ENCODE peak calls at places on chromosomes 16 and 17, in eight cellular contexts. Y is H1, H is glutamatergic neuron, S is lung, I is IMR-90, O is brain microvascular endothelial cell, G is HFFc6, P is esophagus squamous epithelium. M is an unnamed sample.
A peak's percentile ranks its signal among the peaks of the same experiment; 100 is the strongest.

GRCh38 chr17:63332286-63332685 is 113.8 kb downstream of the CYB561 start:
- DNase-seq in P (no peak), I (no peak), S (no peak), O (no peak), G (no peak), Y (no peak), H (no peak), M (no peak)

GRCh38 chr17:16442594-16443389 is 27.4 kb downstream of the TRPV2 start:
- DNase-seq in Y (no peak), S (no peak), H (no peak), G (no peak), I (no peak), P (no peak), O (no peak), M (no peak)

GRCh38 chr17:2854662-2855061 is 58.4 kb downstream of the RAP1GAP2 start:
- DNase-seq in S (no peak), Y (no peak), O (no peak), P (no peak), G (no peak), I (no peak), H (peak; percentile 48), M (no peak)

GRCh38 chr17:41792835-41793748 is 6.6 kb upstream of the JUP start:
- DNase-seq in I (peak; percentile 60), S (peak; percentile 71), H (no peak), Y (no peak), G (no peak), O (peak; percentile 59), P (no peak), M (peak; percentile 66)

GRCh38 chr16:4214215-4214621 is 27.7 kb downstream of the SRL start:
- DNase-seq in G (peak; percentile 87), I (peak; percentile 96), Y (peak; percentile 17), S (no peak), H (no peak), O (peak; percentile 79), P (no peak), M (peak; percentile 99)

GRCh38 chr17:44070455-44071197 is at the start of gene G6PC3:
- DNase-seq in S (peak; percentile 94), P (peak; percentile 49), Y (peak; percentile 96), O (peak; percentile 97), I (peak; percentile 98), H (peak; percentile 98), G (peak; percentile 98), M (peak; percentile 96)

GRCh38 chr17:20266806-20267458 is 200.4 kb downstream of the LGALS9B start:
- DNase-seq in H (no peak), Y (no peak), I (peak; percentile 91), G (no peak), S (no peak), P (no peak), O (peak; percentile 49), M (peak; percentile 84)

GRCh38 chr16:50360779-50361178 is 8.0 kb downstream of the BRD7 start:
- DNase-seq in I (no peak), P (no peak), G (no peak), S (no peak), O (no peak), H (no peak), Y (no peak), M (peak; percentile 30)

GRCh38 chr17:78952706-78953105 is 27.0 kb downstream of the LGALS3BP start:
- DNase-seq in G (no peak), P (no peak), Y (no peak), H (no peak), I (no peak), S (no peak), O (no peak), M (no peak)

GRCh38 chr17:32926183-32926582 is 1.8 kb upstream of the TMEM98 start:
- DNase-seq in S (no peak), O (no peak), H (no peak), Y (no peak), I (no peak), P (no peak), G (no peak), M (no peak)

GRCh38 chr17:78175643-78175981 is 7.2 kb downstream of the SYNGR2 start:
- DNase-seq in O (no peak), I (no peak), Y (no peak), S (no peak), H (no peak), G (no peak), P (no peak), M (no peak)

GRCh38 chr17:4497101-4497824 is 1.4 kb upstream of the SPNS2 start:
- DNase-seq in P (no peak), G (no peak), O (no peak), H (no peak), I (peak; percentile 52), Y (no peak), S (no peak), M (peak; percentile 52)

GRCh38 chr16:86926146-86926545 is 347.8 kb downstream of the FOXL1 start:
- DNase-seq in O (no peak), I (no peak), Y (no peak), H (no peak), P (no peak), S (no peak), G (no peak), M (no peak)

GRCh38 chr17:78946131-78946530 is 20.9 kb upstream of the TIMP2 start:
- DNase-seq in G (no peak), O (no peak), H (no peak), Y (no peak), I (no peak), P (no peak), S (no peak), M (no peak)

GRCh38 chr16:75526032-75526790 is 9.7 kb downstream of the CHST5 start:
- DNase-seq in H (no peak), Y (no peak), P (no peak), O (no peak), G (no peak), I (no peak), S (no peak), M (no peak)

GRCh38 chr16:11302977-11303376 is 21.8 kb upstream of the PRM1 start:
- DNase-seq in P (no peak), S (peak; percentile 55), O (no peak), H (no peak), Y (no peak), I (no peak), G (no peak), M (no peak)

GRCh38 chr17:32349503-32349853 is 479 bp upstream of the ZNF207 start:
- DNase-seq in Y (no peak), P (no peak), G (no peak), I (no peak), S (no peak), O (no peak), H (no peak), M (peak; percentile 9)

GRCh38 chr17:79624658-79625478 is 14.0 kb upstream of the RBFOX3 start:
- DNase-seq in S (no peak), G (no peak), O (no peak), P (no peak), I (no peak), Y (no peak), H (no peak), M (no peak)

GRCh38 chr16:11101695-11102522 is 154.1 kb downstream of the SOCS1 start:
- DNase-seq in I (peak; percentile 94), P (no peak), G (no peak), S (no peak), Y (no peak), H (no peak), O (peak; percentile 59), M (peak; percentile 82)

GRCh38 chr17:78779848-78780247 is 2.2 kb downstream of the CYTH1 start:
- DNase-seq in O (no peak), I (no peak), H (no peak), P (no peak), G (no peak), S (no peak), Y (no peak), M (no peak)

GRCh38 chr17:50769884-50770283 is 2.6 kb upstream of the ANKRD40CL start:
- DNase-seq in P (no peak), G (no peak), S (no peak), I (no peak), O (no peak), Y (no peak), H (no peak), M (no peak)

GRCh38 chr16:27642753-27643152 is 92.8 kb downstream of the KATNIP start:
- DNase-seq in I (peak; percentile 21), P (no peak), O (no peak), Y (no peak), H (no peak), G (peak; percentile 3), S (no peak), M (no peak)
- TF ChIP-seq CTCF in I (peak; percentile 32), P (no peak), O (peak; percentile 55), Y (peak; percentile 67), H (peak; percentile 60), G (peak; percentile 71), S (no peak), M (peak; percentile 28)

DNA sequence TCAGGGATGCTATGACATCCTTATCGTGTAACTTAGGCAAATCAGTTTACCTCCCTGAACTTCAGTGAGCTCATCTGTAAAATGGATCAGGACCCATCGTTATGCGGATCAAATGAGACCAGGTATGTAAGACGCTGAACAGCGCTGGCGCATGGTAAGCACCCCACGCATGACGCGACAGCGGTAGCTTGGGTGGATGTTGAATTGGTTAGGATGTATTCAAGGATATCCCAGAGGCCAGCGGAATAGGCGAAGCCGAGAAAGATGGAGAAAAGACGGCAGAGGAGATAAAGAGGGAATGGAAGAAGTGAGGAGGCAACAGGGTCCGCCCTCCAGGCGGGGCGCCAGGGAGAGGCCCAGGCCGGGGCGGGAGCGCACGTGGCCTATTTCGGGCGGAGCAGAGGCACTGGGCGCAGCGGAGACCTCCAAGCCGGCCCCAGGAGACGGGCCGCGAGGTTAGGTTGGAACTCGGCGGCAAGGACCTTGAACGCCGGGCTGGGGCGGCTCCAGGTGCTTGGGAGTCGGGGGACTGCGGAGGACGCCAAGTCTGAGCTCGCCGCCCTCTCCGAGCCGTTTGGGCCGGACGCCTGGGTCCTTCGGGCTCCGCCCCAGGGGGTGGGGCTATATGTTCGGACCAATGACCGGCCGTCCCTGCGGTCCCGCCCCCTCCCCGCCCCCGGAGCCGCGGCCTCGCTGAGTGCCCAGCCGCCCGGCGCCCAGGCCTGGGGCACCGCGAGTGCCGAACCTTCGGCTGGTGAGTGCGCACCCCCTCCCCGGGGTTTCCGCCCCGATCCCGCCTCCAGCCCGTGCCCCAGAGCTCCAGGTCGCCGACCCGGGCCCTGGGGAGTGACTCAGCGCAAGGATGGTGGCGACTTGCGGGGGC is at the start of gene ZNF771:
- DNase-seq in S (peak; percentile 93), G (peak; percentile 71), Y (peak; percentile 78), H (peak; percentile 89), I (peak; percentile 76), P (peak; percentile 51), O (peak; percentile 74), M (peak; percentile 72)
- TF ChIP-seq CTCF in S (no peak), G (peak; percentile 28), Y (no peak), H (no peak), I (no peak), P (no peak), O (no peak), M (no peak)

DNA sequence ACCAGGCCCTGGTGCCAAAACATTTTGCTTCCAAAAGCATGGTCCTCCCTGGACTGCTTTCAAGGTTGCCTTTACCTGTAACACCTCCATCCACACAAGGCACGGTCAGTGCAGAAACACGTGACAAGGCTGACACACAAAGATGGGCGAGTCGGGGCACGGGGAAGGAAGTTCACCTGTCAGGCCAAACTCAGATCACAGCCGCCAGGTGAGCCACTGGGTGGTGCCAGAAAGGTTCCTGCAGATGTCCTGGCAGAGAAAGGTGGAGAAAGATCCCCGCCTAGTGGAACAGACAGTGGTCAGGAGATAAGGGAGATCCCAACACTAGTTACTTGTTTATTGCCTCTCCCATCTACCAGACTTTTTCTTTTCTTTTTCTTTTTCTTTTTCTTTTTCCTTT is 155.3 kb downstream of the AIPL1 start:
- DNase-seq in P (no peak), I (no peak), O (no peak), Y (peak; percentile 49), S (no peak), G (no peak), H (no peak), M (no peak)
- TF ChIP-seq CTCF in P (no peak), I (no peak), O (no peak), Y (peak; percentile 91), S (no peak), G (no peak), H (no peak), M (no peak)

GRCh38 chr17:45293413-45294211 is 23.2 kb downstream of the MAP3K14 start:
- DNase-seq in S (peak; percentile 82), H (peak; percentile 50), O (peak; percentile 81), I (peak; percentile 91), G (peak; percentile 91), P (no peak), Y (no peak), M (peak; percentile 86)
- TF ChIP-seq CTCF in S (no peak), H (no peak), O (peak; percentile 39), I (peak; percentile 32), G (peak; percentile 59), P (no peak), Y (peak; percentile 16), M (no peak)

M was measured in astrocyte.